ENCODE peak calls at places on chromosome 19, in seven cellular contexts. U is cardiac fibroblast, T is fibroblast of lung, Y is AG09319, B is smooth muscle cell of the brain vasculature, Z is ovary, P is nephron progenitor cell. G is an unnamed sample.

GRCh38 chr19:277581-278165 is 13.5 kb downstream of the PLPP2 start:
- DNase-seq in U (peak; percentile 50), B (no peak), P (peak; percentile 67), Z (no peak), T (peak; percentile 38), Y (no peak), G (no peak)

GRCh38 chr19:45717983-45718650 is 12.6 kb downstream of the FBXO46 start:
- DNase-seq in U (no peak), Y (no peak), B (no peak), P (no peak), T (no peak), Z (peak; percentile 62), G (no peak)

GRCh38 chr19:18422530-18423191 is 3.5 kb downstream of the SSBP4 start:
- DNase-seq in P (no peak), T (no peak), Z (peak; percentile 33), B (no peak), Y (no peak), U (no peak), G (no peak)

GRCh38 chr19:30155529-30156200 is 213.6 kb downstream of the URI1 start:
- DNase-seq in Y (no peak), P (no peak), U (no peak), B (no peak), Z (no peak), T (no peak), G (no peak)

GRCh38 chr19:6516659-6517291 is 14.1 kb upstream of the TNFSF9 start:
- DNase-seq in P (peak; percentile 97), Z (peak; percentile 86), T (peak; percentile 74), U (peak; percentile 87), Y (peak; percentile 28), B (peak; percentile 44), G (peak; percentile 80)

GRCh38 chr19:15466851-15467733 is 2.7 kb upstream of the RASAL3 start:
- DNase-seq in Z (no peak), P (no peak), T (peak; percentile 79), U (peak; percentile 75), B (no peak), Y (no peak), G (peak; percentile 71)

GRCh38 chr19:29323046-29323971 is 110.4 kb upstream of the UQCRFS1 start:
- DNase-seq in U (no peak), T (no peak), P (no peak), B (no peak), Z (no peak), Y (no peak), G (no peak)

GRCh38 chr19:37654525-37654832 is 786 bp downstream of the ZFP30 start:
- DNase-seq in T (peak; percentile 46), P (no peak), Z (no peak), B (no peak), Y (no peak), U (peak; percentile 34), G (no peak)